ENCODE peak calls at places on chromosome 7, in seven cellular contexts. R, C, J, N, E, Q and O are unnamed samples. For H3K4me1, the result is how much of the 10 kb centered on the place peaks cover.

GRCh38 chr7:26948617-26949118 is 84.3 kb upstream of the SKAP2 start:
- DNase-seq in R (no peak), C (no peak), J (no peak), N (no peak), E (no peak), Q (no peak), O (no peak)

GRCh38 chr7:137935849-137936508 is 65.9 kb downstream of the CREB3L2 start:
- DNase-seq in R (peak), C (no peak), J (no peak), N (peak), E (no peak), Q (no peak), O (no peak)

GRCh38 chr7:37986780-37987380 is 66.4 kb downstream of the EPDR1 start:
- DNase-seq in R (no peak), C (no peak), J (no peak), N (no peak), E (no peak), Q (no peak), O (no peak)

GRCh38 chr7:151885202-151885580 is 8.3 kb upstream of the PRKAG2 start:
- DNase-seq in R (no peak), C (no peak), J (no peak), N (no peak), E (no peak), Q (no peak), O (no peak)

GRCh38 chr7:37062019-37062418 is 337.7 kb upstream of the AOAH start:
- DNase-seq in R (no peak), C (no peak), J (no peak), N (no peak), E (no peak), Q (no peak), O (no peak)

GRCh38 chr7:1811850-1812692 is 142.0 kb downstream of the ELFN1 start:
- DNase-seq in R (no peak), C (no peak), J (no peak), N (peak), E (no peak), Q (peak), O (no peak)

GRCh38 chr7:44150966-44151678 is 10.0 kb upstream of the MYL7 start:
- DNase-seq in R (no peak), C (no peak), J (no peak), N (no peak), E (no peak), Q (no peak), O (no peak)

GRCh38 chr7:144776447-144776846 is 59.4 kb downstream of the TPK1 start:
- DNase-seq in R (no peak), C (no peak), J (no peak), N (no peak), E (no peak), Q (no peak), O (no peak)

GRCh38 chr7:8418627-8419245 is 14.7 kb upstream of the NXPH1 start:
- DNase-seq in R (peak), C (peak), J (peak), N (peak), E (no peak), Q (no peak), O (no peak)

GRCh38 chr7:135509589-135509838 is 388 bp downstream of the CNOT4 start:
- DNase-seq in R (no peak), C (no peak), J (no peak), N (no peak), E (no peak), Q (no peak), O (no peak)

GRCh38 chr7:135509839-135510602 is at the start of gene CNOT4:
- DNase-seq in R (peak), C (peak), J (peak), N (peak), E (peak), Q (peak), O (peak)

GRCh38 chr7:135510603-135511183 is 791 bp upstream of the CNOT4 start:
- DNase-seq in R (no peak), C (no peak), J (no peak), N (peak), E (no peak), Q (no peak), O (no peak)

GRCh38 chr7:135514856-135515255 is 5.0 kb upstream of the CNOT4 start:
- DNase-seq in R (no peak), C (no peak), J (no peak), N (no peak), E (no peak), Q (no peak), O (no peak)

DNA sequence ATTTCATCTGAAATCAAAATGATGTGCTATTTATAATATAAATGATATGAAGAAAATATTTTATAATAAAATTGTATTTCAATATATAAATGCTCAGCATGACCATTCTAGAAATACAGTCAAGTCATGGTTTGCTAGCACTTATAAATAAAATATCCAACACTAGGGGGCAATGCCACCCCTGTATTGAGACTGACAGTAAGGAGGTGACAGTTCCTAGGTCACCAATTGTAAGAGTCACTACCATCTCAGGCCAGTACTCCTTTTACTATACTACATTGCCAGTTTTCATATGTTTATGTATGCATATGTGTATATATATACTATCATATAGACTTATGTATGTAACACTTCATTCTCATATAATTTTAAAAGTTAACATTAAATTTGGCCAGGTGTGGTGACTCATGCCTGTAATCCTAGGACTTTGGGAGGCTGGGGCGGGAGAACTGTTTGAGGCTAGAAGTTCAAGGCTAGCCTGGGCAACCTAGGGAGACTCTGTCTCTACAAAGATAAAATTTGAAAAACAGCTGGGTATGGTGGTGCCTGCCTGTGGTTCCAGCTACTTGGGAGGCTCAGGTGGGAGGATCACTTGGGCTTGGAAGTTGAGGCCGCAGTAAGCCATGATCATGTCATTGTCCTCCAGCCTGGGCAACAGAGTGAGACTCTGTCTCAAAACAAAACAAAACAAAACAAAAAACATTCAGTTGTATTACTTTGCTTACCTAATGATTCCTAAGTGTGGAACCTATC is 2.4 kb upstream of the CNOT4 start:
- DNase-seq in R (peak), C (peak), J (peak), N (peak), E (no peak), Q (no peak), O (no peak)
- TF ChIP-seq CTCF in R (peak), C (peak), J (peak), N (peak), E (no peak), Q (peak), O (peak)

DNA sequence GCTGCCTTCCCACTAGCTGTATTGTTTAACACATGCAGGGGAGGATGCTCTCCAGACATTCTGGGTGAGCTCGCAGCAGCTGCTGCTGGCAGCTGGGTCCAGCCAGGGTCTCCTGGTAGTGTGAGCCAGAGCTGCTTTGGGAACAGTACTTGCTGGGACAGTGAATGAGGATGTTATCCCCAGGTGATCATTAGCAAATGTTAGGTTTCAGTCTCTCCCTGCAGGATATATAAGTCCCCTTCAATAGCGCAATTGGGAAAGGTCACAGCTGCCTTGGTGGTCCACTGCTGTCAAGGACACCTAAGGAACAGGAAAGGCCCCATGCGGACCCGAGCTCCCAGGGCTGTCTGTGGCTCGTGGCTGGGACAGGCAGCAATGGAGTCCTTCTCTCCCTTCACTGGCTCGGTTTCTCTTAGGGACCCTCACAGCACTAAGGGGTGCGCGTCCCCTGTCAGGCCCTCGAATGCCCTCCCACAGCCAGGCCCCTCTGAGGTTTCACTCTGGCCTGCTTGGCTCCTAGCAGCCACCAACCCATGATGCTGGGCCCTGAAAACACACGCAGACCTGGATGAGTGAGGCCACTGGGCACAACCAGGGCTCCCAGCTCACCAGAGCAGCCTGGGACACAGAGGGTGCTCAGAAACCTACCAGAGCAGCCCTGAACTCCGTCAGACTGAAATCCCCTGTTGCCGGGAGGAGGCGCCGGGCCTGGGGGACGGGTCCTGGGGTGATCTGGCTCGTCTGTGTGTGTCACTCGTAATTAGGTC is 173.0 kb upstream of the LANCL2 start:
- DNase-seq in R (no peak), C (no peak), J (no peak), N (no peak), E (no peak), Q (no peak), O (no peak)
- H3K27ac ChIP-seq in R (no peak), C (no peak), J (peak), N (no peak), E (no peak), Q (peak), O (no peak)

DNA sequence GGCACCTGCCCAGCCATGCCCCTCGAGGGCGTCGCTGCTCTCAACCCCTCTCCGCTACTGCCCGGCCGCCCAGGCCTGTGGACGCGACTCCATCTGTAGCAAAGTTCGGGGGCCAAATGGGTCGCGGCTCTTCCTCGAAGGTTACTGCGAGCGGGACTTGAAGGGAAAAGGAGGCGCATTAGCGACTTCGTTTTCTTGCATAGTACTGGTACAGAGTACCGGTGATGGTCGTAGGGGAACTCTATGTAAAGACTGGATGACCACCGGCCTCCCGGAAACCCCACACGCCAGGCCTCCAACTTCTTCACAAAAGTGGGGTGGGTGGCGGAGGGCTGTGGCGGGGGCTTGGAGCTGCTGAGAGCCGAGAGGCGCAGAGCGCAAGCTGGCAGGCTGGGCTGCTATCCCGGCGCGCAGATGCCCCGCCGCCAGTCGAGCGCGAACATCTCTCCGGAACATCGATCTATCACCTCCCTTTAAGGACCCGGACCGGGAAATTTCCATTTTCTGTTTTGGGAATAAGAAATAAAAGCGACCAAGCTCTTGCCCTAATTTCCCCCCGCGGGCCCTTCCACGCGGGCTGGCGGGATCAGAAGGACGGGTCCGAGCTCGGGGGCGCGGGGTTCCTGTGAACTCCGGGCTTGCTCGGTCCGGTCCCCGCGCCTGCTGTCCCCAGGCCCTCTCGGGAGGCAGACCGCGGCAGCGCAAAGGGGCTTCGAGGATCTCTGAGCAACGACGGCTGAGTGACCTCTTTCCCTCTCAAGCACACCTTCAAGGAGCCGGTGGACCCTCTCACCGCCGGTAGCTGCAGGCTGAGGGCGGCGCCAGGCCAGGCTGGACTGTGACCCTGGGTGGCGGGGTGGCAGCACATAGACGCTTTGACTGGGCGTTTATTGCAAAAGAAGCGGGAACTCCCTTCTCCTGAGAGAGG is 12.2 kb upstream of the FEZF1 start:
- DNase-seq in R (no peak), C (no peak), J (no peak), N (no peak), E (no peak), Q (no peak), O (no peak)
- H3K4me1 ChIP-seq in R (under half), C (under half), J (under half), N (under half), E (under half), Q (under half), O (under half)

GRCh38 chr7:146736446-146737190 is 620.0 kb downstream of the CNTNAP2 start:
- DNase-seq in R (no peak), C (no peak), J (no peak), N (no peak), E (no peak), Q (no peak), O (no peak)
- TF ChIP-seq CTCF in R (no peak), C (peak), J (no peak), N (peak), E (no peak), Q (no peak), O (no peak)

GRCh38 chr7:23469150-23469960 is 936 bp downstream of the IGF2BP3 start:
- DNase-seq in R (no peak), C (peak), J (no peak), N (peak), E (no peak), Q (no peak), O (no peak)

GRCh38 chr7:23467281-23467680 is 3.0 kb downstream of the IGF2BP3 start:
- DNase-seq in R (no peak), C (no peak), J (no peak), N (no peak), E (no peak), Q (no peak), O (no peak)

GRCh38 chr7:23469961-23470250 is 385 bp downstream of the IGF2BP3 start:
- DNase-seq in R (no peak), C (peak), J (no peak), N (no peak), E (no peak), Q (no peak), O (no peak)

GRCh38 chr7:23467731-23468720 is 2.3 kb downstream of the IGF2BP3 start:
- DNase-seq in R (no peak), C (peak), J (no peak), N (peak), E (no peak), Q (no peak), O (no peak)

DNA sequence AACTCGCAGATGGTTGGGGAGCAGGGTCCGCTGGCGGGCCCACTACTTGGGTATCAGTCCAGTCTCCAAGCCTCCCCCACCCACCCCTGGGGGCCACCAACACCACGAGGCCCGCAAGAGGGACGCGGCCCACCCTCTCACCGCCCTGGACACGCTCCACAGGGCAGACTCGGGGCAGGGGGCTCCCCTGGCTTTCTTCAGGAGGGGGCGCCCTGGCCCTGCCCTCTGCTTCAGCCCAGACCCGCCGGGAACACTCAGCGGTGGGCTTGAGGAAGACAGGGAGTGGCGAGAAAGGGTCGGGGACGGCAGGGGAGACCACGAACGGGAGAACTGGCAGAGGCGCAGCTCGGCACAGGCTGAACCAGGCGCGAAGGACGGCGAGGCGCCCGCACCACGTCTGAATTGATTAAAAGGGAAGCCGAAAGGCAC is 1.6 kb downstream of the IGF2BP3 start:
- DNase-seq in R (no peak), C (peak), J (no peak), N (peak), E (no peak), Q (no peak), O (no peak)
- H3K27ac ChIP-seq in R (no peak), C (peak), J (no peak), N (peak), E (no peak), Q (no peak), O (no peak)

DNA sequence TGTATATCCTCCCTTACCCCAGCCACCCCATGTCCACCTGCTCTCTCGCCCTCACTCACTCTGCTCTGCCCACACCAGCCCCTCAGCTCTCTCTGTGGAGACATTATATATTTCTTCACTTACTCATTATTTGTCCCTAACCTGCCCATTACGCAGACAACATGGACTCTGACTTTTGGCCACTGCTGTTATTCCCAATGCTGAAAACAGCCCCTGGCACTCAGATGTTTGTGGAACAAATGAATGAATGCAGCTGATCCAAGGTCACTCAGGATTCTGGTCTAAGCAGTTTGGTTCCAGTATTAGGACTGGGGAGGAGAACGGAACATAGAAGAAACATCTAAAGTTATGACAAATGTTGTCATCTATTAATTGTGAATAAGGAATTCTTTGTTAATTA is 26.7 kb downstream of the GNA12 start:
- DNase-seq in R (no peak), C (no peak), J (no peak), N (no peak), E (no peak), Q (no peak), O (no peak)
- H3K4me1 ChIP-seq in R (under half), C (half or more), J (half or more), N (under half), E (under half), Q (under half), O (under half)

DNA sequence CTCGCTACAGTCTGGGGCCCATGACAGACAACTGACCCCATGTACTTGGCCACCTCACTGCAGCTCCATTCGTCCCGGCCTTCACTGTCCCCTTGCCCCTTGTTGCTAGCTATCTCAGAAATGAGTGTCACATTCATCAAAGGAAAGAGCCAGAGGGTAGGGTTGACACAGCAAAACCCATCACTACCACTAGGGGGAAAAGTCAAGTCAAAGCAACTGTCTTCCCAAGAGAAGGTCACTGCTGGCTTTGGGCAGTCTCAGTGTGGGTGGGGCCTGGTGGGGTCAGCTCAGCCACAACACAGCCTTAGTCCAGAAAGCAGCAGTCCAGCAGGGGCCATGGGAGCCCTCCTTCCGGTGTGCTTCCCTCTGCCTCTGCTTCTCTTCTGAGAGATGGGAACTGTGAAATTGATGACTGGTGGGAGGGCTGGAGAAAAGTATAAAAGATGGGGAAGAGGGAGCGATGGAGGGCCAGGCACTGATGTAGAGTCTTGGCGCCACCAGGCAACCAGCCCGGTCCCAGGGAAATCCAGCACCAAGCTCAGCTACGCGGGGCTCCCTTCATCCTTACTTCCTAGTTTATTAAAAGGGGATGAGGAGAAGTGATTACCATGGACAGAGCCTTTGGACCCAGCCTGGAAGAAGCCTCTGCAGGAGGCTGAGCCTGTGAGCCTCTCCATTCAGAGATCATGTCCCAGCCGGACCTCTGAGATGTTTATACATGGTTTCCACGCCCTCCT is 58.0 kb downstream of the PLXNA4 start:
- DNase-seq in R (no peak), C (no peak), J (no peak), N (peak), E (no peak), Q (no peak), O (no peak)
- TF ChIP-seq CTCF in R (peak), C (peak), J (no peak), N (peak), E (no peak), Q (no peak), O (peak)

GRCh38 chr7:12865593-12865992 is 178.2 kb downstream of the ARL4A start:
- DNase-seq in R (no peak), C (no peak), J (no peak), N (no peak), E (no peak), Q (no peak), O (no peak)
- H3K27ac ChIP-seq in R (no peak), C (no peak), J (no peak), N (no peak), E (no peak), Q (no peak), O (no peak)

GRCh38 chr7:99127636-99128035 is 16.3 kb downstream of the SMURF1 start:
- DNase-seq in R (no peak), C (no peak), J (no peak), N (no peak), E (no peak), Q (no peak), O (no peak)
- H3K4me1 ChIP-seq in R (half or more), C (half or more), J (half or more), N (under half), E (under half), Q (under half), O (half or more)

GRCh38 chr7:4631664-4632171 is 50.4 kb upstream of the FOXK1 start:
- DNase-seq in R (peak), C (peak), J (peak), N (no peak), E (peak), Q (peak), O (peak)

GRCh38 chr7:4629287-4629905 is 52.7 kb upstream of the FOXK1 start:
- DNase-seq in R (no peak), C (no peak), J (no peak), N (no peak), E (no peak), Q (no peak), O (no peak)

GRCh38 chr7:4631021-4631663 is 51.0 kb upstream of the FOXK1 start:
- DNase-seq in R (no peak), C (no peak), J (no peak), N (no peak), E (no peak), Q (no peak), O (no peak)

GRCh38 chr7:4634166-4634565 is 47.9 kb upstream of the FOXK1 start:
- DNase-seq in R (no peak), C (no peak), J (no peak), N (no peak), E (no peak), Q (no peak), O (no peak)

GRCh38 chr7:4633012-4633411 is 49.1 kb upstream of the FOXK1 start:
- DNase-seq in R (no peak), C (no peak), J (no peak), N (no peak), E (no peak), Q (no peak), O (no peak)
- TF ChIP-seq CTCF in R (no peak), C (no peak), J (no peak), N (no peak), E (no peak), Q (no peak), O (no peak)